ENCODE peak calls at places on chromosome X, in seven cellular contexts. W, M, P, L, D, H and J are unnamed samples.

GRCh38 chrX:133434197-133434820 is 19.0 kb upstream of the GPC4 start:
- DNase-seq in M (no peak), W (no peak), L (no peak), D (no peak), P (no peak), H (no peak), J (no peak)

GRCh38 chrX:138765061-138765460 is 53.5 kb upstream of the FGF13 start:
- DNase-seq in P (no peak), L (no peak), M (no peak), H (no peak), D (peak; percentile 63), W (no peak), J (no peak)

GRCh38 chrX:87110142-87110541 is 407.5 kb upstream of the KLHL4 start:
- DNase-seq in D (no peak), P (no peak), W (no peak), M (no peak), H (no peak), L (no peak), J (no peak)

GRCh38 chrX:35842657-35843056 is 44.5 kb downstream of the MAGEB16 start:
- DNase-seq in M (no peak), H (no peak), D (no peak), P (no peak), L (no peak), W (no peak), J (no peak)

GRCh38 chrX:54181196-54181953 is 1.7 kb downstream of the FAM120C start:
- DNase-seq in H (no peak), M (peak; percentile 18), W (no peak), D (peak; percentile 47), L (no peak), P (no peak), J (no peak)

GRCh38 chrX:10615931-10616780 is 4.2 kb downstream of the MID1 start:
- DNase-seq in P (no peak), H (peak; percentile 52), W (no peak), M (peak; percentile 66), D (peak; percentile 73), L (peak; percentile 52), J (peak; percentile 52)

GRCh38 chrX:11758400-11759171 is 549 bp downstream of the MSL3 start:
- DNase-seq in M (peak; percentile 78), H (peak; percentile 87), P (no peak), W (peak; percentile 70), D (peak; percentile 80), L (peak; percentile 83), J (peak; percentile 89)

GRCh38 chrX:14939644-14940043 is 66.4 kb downstream of the MOSPD2 start:
- DNase-seq in H (no peak), P (no peak), W (no peak), D (no peak), M (no peak), L (no peak), J (no peak)

GRCh38 chrX:107674480-107675364 is 46.4 kb downstream of the PRPS1 start:
- DNase-seq in D (peak; percentile 96), W (no peak), M (no peak), P (no peak), L (no peak), H (peak; percentile 77), J (peak; percentile 42)

GRCh38 chrX:16882188-16882587 is 12.0 kb upstream of the RBBP7 start:
- DNase-seq in D (peak; percentile 28), L (no peak), W (no peak), H (peak; percentile 52), P (no peak), M (peak; percentile 17), J (peak; percentile 68)

GRCh38 chrX:39445336-39445735 is 644.1 kb downstream of the MID1IP1 start:
- DNase-seq in M (peak; percentile 14), W (no peak), P (no peak), L (peak; percentile 33), D (no peak), H (no peak), J (no peak)

GRCh38 chrX:107199491-107199890 is 6.7 kb downstream of the NUP62CL start:
- DNase-seq in P (no peak), L (no peak), M (no peak), W (no peak), D (no peak), H (no peak), J (no peak)

GRCh38 chrX:103629295-103630170 is 758 bp downstream of the TCEAL1 start:
- DNase-seq in M (peak; percentile 78), H (peak; percentile 62), P (peak; percentile 58), W (peak; percentile 31), L (peak; percentile 88), D (peak; percentile 77), J (peak; percentile 71)

GRCh38 chrX:17656035-17656418 is 81.3 kb upstream of the SCML1 start:
- DNase-seq in W (no peak), L (peak; percentile 39), P (no peak), D (no peak), H (no peak), M (no peak), J (no peak)

GRCh38 chrX:154428176-154429171 is at the start of gene ATP6AP1:
- DNase-seq in D (peak; percentile 94), W (peak; percentile 83), H (peak; percentile 94), L (peak; percentile 91), P (peak; percentile 68), M (peak; percentile 93), J (peak; percentile 96)

GRCh38 chrX:111101580-111101979 is 5.6 kb downstream of the PAK3 start:
- DNase-seq in W (no peak), D (no peak), L (no peak), P (no peak), H (no peak), M (no peak), J (no peak)

GRCh38 chrX:10235851-10236250 is 79.1 kb downstream of the CLCN4 start:
- DNase-seq in P (no peak), D (peak; percentile 49), H (no peak), L (no peak), M (no peak), W (no peak), J (no peak)

GRCh38 chrX:31397119-31397518 is 325.3 kb upstream of the FTHL17 start:
- DNase-seq in D (peak; percentile 46), W (no peak), H (no peak), L (no peak), M (no peak), P (no peak), J (no peak)

GRCh38 chrX:95754411-95754810 is 930.2 kb upstream of the DIAPH2 start:
- DNase-seq in L (no peak), M (no peak), H (no peak), P (no peak), W (no peak), D (peak; percentile 5), J (no peak)

GRCh38 chrX:11499076-11500044 is 166.4 kb downstream of the ARHGAP6 start:
- DNase-seq in W (no peak), L (no peak), D (peak; percentile 78), H (no peak), P (no peak), M (peak; percentile 42), J (no peak)

GRCh38 chrX:44675364-44676024 is 132.8 kb upstream of the FUNDC1 start:
- DNase-seq in L (no peak), W (peak; percentile 26), P (no peak), D (peak; percentile 95), H (no peak), M (peak; percentile 4), J (peak; percentile 58)

GRCh38 chrX:108664701-108665100 is 71.7 kb downstream of the IRS4 start:
- DNase-seq in P (no peak), W (no peak), M (no peak), L (no peak), D (no peak), H (no peak), J (no peak)

GRCh38 chrX:2894885-2895292 is 34.2 kb downstream of the ARSD start:
- DNase-seq in L (peak; percentile 55), P (no peak), M (no peak), D (peak; percentile 59), H (peak; percentile 73), W (no peak), J (no peak)

GRCh38 chrX:48713847-48714246 is 17.3 kb downstream of the SUV39H1 start:
- DNase-seq in M (no peak), L (no peak), P (no peak), D (no peak), H (no peak), W (no peak), J (no peak)
- H3K9me3 ChIP-seq in M (no peaks in the 10 kb centered on the region), L (no peaks in the 10 kb centered on the region), P (no peaks in the 10 kb centered on the region), D (no peaks in the 10 kb centered on the region), H (no peaks in the 10 kb centered on the region), W (peaks cover 2% of the 10 kb centered on the region), J (no peaks in the 10 kb centered on the region)

DNA sequence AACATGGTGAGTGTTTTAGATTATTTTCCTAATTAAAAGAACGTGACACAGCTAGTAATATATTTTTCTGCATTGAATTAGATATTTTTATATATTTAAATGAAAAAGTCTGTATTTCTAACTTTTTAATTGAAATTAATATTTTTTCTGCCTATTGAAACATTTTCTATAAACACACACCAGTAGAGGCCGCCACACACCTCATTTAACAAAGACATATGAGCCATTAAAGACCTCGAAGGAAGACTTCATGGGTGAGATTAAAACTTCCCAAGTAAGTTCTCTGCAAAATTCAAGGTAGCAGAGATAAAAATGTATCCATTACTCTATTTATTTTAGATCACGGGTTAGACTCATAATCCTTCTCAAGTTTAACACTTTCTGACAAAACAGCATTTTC is 8.3 kb downstream of the SLITRK2 start:
- DNase-seq in H (no peak), M (no peak), L (peak; percentile 56), D (peak; percentile 43), W (no peak), P (no peak), J (peak; percentile 29)
- TF ChIP-seq CTCF in H (no peak), M (no peak), L (peak; percentile 5), D (peak; percentile 27), W (peak; percentile 26), P (peak; percentile 47), J (no peak)

GRCh38 chrX:147757750-147758149 is 154.0 kb upstream of the FMR1 start:
- DNase-seq in P (no peak), L (no peak), H (peak; percentile 23), W (no peak), D (no peak), M (no peak), J (no peak)
- H3K4me3 ChIP-seq in P (no peak overlapping the region), L (no peak overlapping the region), H (no peak overlapping the region), W (no peak overlapping the region), D (no peak overlapping the region), M (no peak overlapping the region), J (no peak overlapping the region)

GRCh38 chrX:75327607-75328006 is 53.7 kb downstream of the UPRT start:
- DNase-seq in L (no peak), W (no peak), M (no peak), D (no peak), H (no peak), P (no peak), J (no peak)
- H3K9me3 ChIP-seq in L (no peaks in the 10 kb centered on the region), W (no peaks in the 10 kb centered on the region), M (no peaks in the 10 kb centered on the region), D (no peaks in the 10 kb centered on the region), H (peaks cover 18% of the 10 kb centered on the region), P (peaks cover 8% of the 10 kb centered on the region), J (peaks cover 19% of the 10 kb centered on the region)

DNA sequence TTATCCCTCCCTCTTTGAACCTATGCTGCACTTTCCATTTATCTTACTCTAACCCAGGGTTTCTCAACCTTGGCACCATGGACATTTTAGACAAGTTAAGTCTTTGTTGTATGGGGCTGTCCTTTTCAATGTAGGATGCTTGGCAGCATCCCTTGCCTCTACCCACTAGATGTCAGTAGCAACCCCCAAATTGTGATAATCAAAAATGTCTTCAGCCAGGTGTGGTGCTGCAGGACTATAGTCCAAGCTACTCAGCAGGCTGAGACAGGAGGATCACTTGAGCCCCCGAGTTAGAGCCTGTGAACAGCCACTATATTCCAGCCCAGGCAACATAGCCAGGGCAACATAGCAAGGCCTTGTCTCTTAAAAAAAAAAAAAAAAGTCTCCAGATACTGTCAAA is 7.0 kb downstream of the LRCH2 start:
- DNase-seq in L (peak; percentile 40), M (peak; percentile 17), W (no peak), H (no peak), P (peak; percentile 2), D (peak; percentile 38), J (no peak)
- TF ChIP-seq CTCF in L (peak; percentile 34), M (peak; percentile 39), W (peak; percentile 55), H (no peak), P (peak; percentile 62), D (peak; percentile 52), J (no peak)